ENCODE peak calls at places on chromosomes 11 and 22, in five cellular contexts. One of them, this sample, is unnamed.

GRCh38 chr11:10325398-10326079 is 20.7 kb downstream of the ADM start:
- DNase-seq in GM10248: no peak
- DNase-seq in AG08395: no peak
- DNase-seq in aorta: no peak
- DNase-seq in HCEC 1CT: peak
- DNase-seq in this sample: no peak

GRCh38 chr11:124759268-124760204 is 2.6 kb downstream of the ESAM start:
- DNase-seq in GM10248: no peak
- DNase-seq in HCEC 1CT: no peak
- DNase-seq in aorta: no peak
- DNase-seq in AG08395: no peak
- DNase-seq in this sample: no peak

GRCh38 chr11:71247551-71248250 is 4.7 kb downstream of the SHANK2 start:
- DNase-seq in GM10248: no peak
- DNase-seq in HCEC 1CT: no peak
- DNase-seq in aorta: no peak
- DNase-seq in AG08395: no peak
- DNase-seq in this sample: no peak

GRCh38 chr11:16895306-16895705 is 118.9 kb downstream of the PLEKHA7 start:
- DNase-seq in aorta: no peak
- DNase-seq in GM10248: no peak
- DNase-seq in AG08395: peak
- DNase-seq in HCEC 1CT: peak
- DNase-seq in this sample: no peak

GRCh38 chr11:124219126-124219525 is 21.8 kb upstream of the OR8G1 start:
- DNase-seq in GM10248: no peak
- DNase-seq in AG08395: no peak
- DNase-seq in aorta: no peak
- DNase-seq in HCEC 1CT: peak
- DNase-seq in this sample: no peak

GRCh38 chr11:20126724-20127123 is 33.6 kb downstream of the DBX1 start:
- DNase-seq in AG08395: no peak
- DNase-seq in GM10248: no peak
- DNase-seq in aorta: no peak
- DNase-seq in HCEC 1CT: no peak
- DNase-seq in this sample: no peak

GRCh38 chr11:31757245-31757835 is 53.8 kb downstream of the PAX6 start:
- DNase-seq in AG08395: no peak
- DNase-seq in aorta: no peak
- DNase-seq in GM10248: no peak
- DNase-seq in HCEC 1CT: no peak
- DNase-seq in this sample: peak

GRCh38 chr22:17370036-17370765 is 941 bp downstream of the CECR2 start:
- DNase-seq in aorta: no peak
- DNase-seq in HCEC 1CT: no peak
- DNase-seq in AG08395: no peak
- DNase-seq in GM10248: no peak
- DNase-seq in this sample: no peak

GRCh38 chr11:128587415-128587814 is at the start of gene ETS1:
- DNase-seq in AG08395: no peak
- DNase-seq in aorta: no peak
- DNase-seq in HCEC 1CT: no peak
- DNase-seq in GM10248: no peak
- DNase-seq in this sample: no peak

GRCh38 chr22:20188567-20188877 is 37.7 kb upstream of the CCDC188 start:
- DNase-seq in AG08395: no peak
- DNase-seq in aorta: no peak
- DNase-seq in HCEC 1CT: no peak
- DNase-seq in GM10248: no peak
- DNase-seq in this sample: no peak

GRCh38 chr11:19864141-19865120 is 151.8 kb downstream of the NAV2 start:
- DNase-seq in GM10248: no peak
- DNase-seq in AG08395: no peak
- DNase-seq in aorta: no peak
- DNase-seq in HCEC 1CT: no peak
- DNase-seq in this sample: no peak

GRCh38 chr11:120209750-120210650 is 832 bp upstream of the OAF start:
- DNase-seq in aorta: no peak
- DNase-seq in AG08395: no peak
- DNase-seq in HCEC 1CT: peak
- DNase-seq in GM10248: peak
- DNase-seq in this sample: no peak

This sample was measured in NCI-H2107.